ENCODE peak calls at places on chromosomes 4 and X, in five cellular contexts. B is HEK293T, Y is GM12878, Z is HepG2, T is H1. M is an unnamed sample.

GRCh38 chrX:68945603-68946228 is 116.9 kb downstream of the EFNB1 start:
- DNase-seq in B (peak; percentile 57), Y (no peak), Z (no peak), T (no peak), M (no peak)

GRCh38 chr4:97475621-97476020 is 667.7 kb downstream of the STPG2 start:
- DNase-seq in B (no peak), Y (no peak), Z (no peak), T (no peak), M (no peak)

GRCh38 chr4:84050014-84050413 is 449.1 kb downstream of the NKX6-1 start:
- DNase-seq in B (no peak), Y (no peak), Z (no peak), T (peak; percentile 27), M (peak; percentile 52)

GRCh38 chr4:85715996-85716737 is 241.2 kb downstream of the ARHGAP24 start:
- DNase-seq in B (no peak), Y (no peak), Z (no peak), T (no peak), M (no peak)

GRCh38 chr4:15906024-15906443 is 32.5 kb downstream of the FGFBP1 start:
- DNase-seq in B (no peak), Y (no peak), Z (no peak), T (peak; percentile 80), M (no peak)

GRCh38 chr4:40254961-40255721 is 58.3 kb downstream of the RHOH start:
- DNase-seq in B (no peak), Y (no peak), Z (peak; percentile 9), T (no peak), M (no peak)

GRCh38 chr4:57122959-57123358 is 12.8 kb upstream of the IGFBP7 start:
- DNase-seq in B (no peak), Y (no peak), Z (no peak), T (no peak), M (no peak)

GRCh38 chrX:121360280-121360679 is 312.9 kb downstream of the GLUD2 start:
- DNase-seq in B (no peak), Y (no peak), Z (no peak), T (no peak), M (no peak)

GRCh38 chr4:140807491-140808257 is 51.5 kb upstream of the TBC1D9 start:
- DNase-seq in B (no peak), Y (peak; percentile 71), Z (no peak), T (no peak), M (no peak)

GRCh38 chr4:154073107-154073817 is 284.4 kb upstream of the SFRP2 start:
- DNase-seq in B (no peak), Y (no peak), Z (no peak), T (no peak), M (no peak)

GRCh38 chr4:7459471-7459870 is 24.7 kb upstream of the PSAPL1 start:
- DNase-seq in B (no peak), Y (no peak), Z (no peak), T (no peak), M (no peak)

GRCh38 chr4:109701566-109702399 is 1.5 kb downstream of the CASP6 start:
- DNase-seq in B (peak; percentile 11), Y (no peak), Z (peak; percentile 25), T (peak; percentile 7), M (no peak)

GRCh38 chr4:48247142-48247877 is 22.3 kb downstream of the TEC start:
- DNase-seq in B (no peak), Y (peak; percentile 51), Z (no peak), T (no peak), M (no peak)

GRCh38 chr4:86961605-86962295 is 26.9 kb downstream of the AFF1 start:
- DNase-seq in B (peak; percentile 59), Y (peak; percentile 85), Z (no peak), T (no peak), M (no peak)

GRCh38 chr4:118889313-118889694 is 650 bp downstream of the SYNPO2 start:
- DNase-seq in B (no peak), Y (no peak), Z (no peak), T (no peak), M (no peak)

GRCh38 chr4:148443550-148444295 is 1.5 kb upstream of the NR3C2 start:
- DNase-seq in B (peak; percentile 9), Y (no peak), Z (no peak), T (no peak), M (no peak)

GRCh38 chrX:14528629-14529287 is 578 bp upstream of the GLRA2 start:
- DNase-seq in B (peak; percentile 46), Y (peak; percentile 4), Z (peak; percentile 10), T (peak; percentile 17), M (peak; percentile 70)

GRCh38 chr4:78476108-78476704 is 75.4 kb upstream of the ANXA3 start:
- DNase-seq in B (no peak), Y (no peak), Z (no peak), T (no peak), M (no peak)

GRCh38 chr4:101163936-101164335 is 183.4 kb downstream of the PPP3CA start:
- DNase-seq in B (no peak), Y (no peak), Z (no peak), T (no peak), M (no peak)

GRCh38 chr4:17511950-17512795 is at the start of gene QDPR:
- DNase-seq in B (peak; percentile 80), Y (peak; percentile 19), Z (peak; percentile 67), T (peak; percentile 56), M (peak; percentile 71)
- TF ChIP-seq SUZ12 in B (no peak), Y (no peak), Z (no peak), T (no peak), M (no peak)

GRCh38 chr4:112099701-112100289 is 45.5 kb upstream of the FAM241A start:
- DNase-seq in B (peak; percentile 30), Y (peak; percentile 27), Z (peak; percentile 57), T (no peak), M (no peak)
- TF ChIP-seq SUZ12 in B (no peak), Y (no peak), Z (no peak), T (no peak), M (no peak)

GRCh38 chr4:2811830-2812599 is 19.1 kb downstream of the SH3BP2 start:
- DNase-seq in B (peak; percentile 38), Y (peak; percentile 40), Z (peak; percentile 59), T (no peak), M (no peak)
- TF ChIP-seq SUZ12 in B (no peak), Y (no peak), Z (no peak), T (no peak), M (no peak)

GRCh38 chrX:57368158-57368557 is 81.7 kb downstream of the FAAH2 start:
- DNase-seq in B (no peak), Y (no peak), Z (no peak), T (no peak), M (no peak)

GRCh38 chrX:57367649-57368048 is 81.1 kb downstream of the FAAH2 start:
- DNase-seq in B (no peak), Y (no peak), Z (peak; percentile 0), T (no peak), M (no peak)

GRCh38 chrX:57366430-57366829 is 79.9 kb downstream of the FAAH2 start:
- DNase-seq in B (no peak), Y (no peak), Z (no peak), T (no peak), M (no peak)

GRCh38 chrX:57364145-57364544 is 77.6 kb downstream of the FAAH2 start:
- DNase-seq in B (no peak), Y (no peak), Z (no peak), T (no peak), M (no peak)
- TF ChIP-seq SUZ12 in B (no peak), Y (no peak), Z (no peak), T (no peak), M (no peak)

GRCh38 chrX:72100051-72100755 is 31.5 kb downstream of the RTL5 start:
- DNase-seq in B (no peak), Y (no peak), Z (no peak), T (no peak), M (no peak)

GRCh38 chrX:72105436-72105835 is 26.3 kb downstream of the RTL5 start:
- DNase-seq in B (no peak), Y (peak; percentile 56), Z (no peak), T (no peak), M (no peak)

GRCh38 chrX:72100824-72101351 is 30.8 kb downstream of the RTL5 start:
- DNase-seq in B (no peak), Y (peak; percentile 70), Z (no peak), T (no peak), M (no peak)

GRCh38 chrX:72102760-72103159 is 29.0 kb downstream of the RTL5 start:
- DNase-seq in B (no peak), Y (no peak), Z (no peak), T (no peak), M (no peak)

GRCh38 chrX:72101597-72102037 is 30.1 kb downstream of the RTL5 start:
- DNase-seq in B (no peak), Y (no peak), Z (no peak), T (no peak), M (no peak)
- TF ChIP-seq SUZ12 in B (no peak), Y (no peak), Z (no peak), T (no peak), M (no peak)

GRCh38 chr4:152363904-152364303 is 172.0 kb downstream of the FBXW7 start:
- DNase-seq in B (no peak), Y (no peak), Z (no peak), T (no peak), M (no peak)

GRCh38 chr4:152364383-152364782 is 171.5 kb downstream of the FBXW7 start:
- DNase-seq in B (no peak), Y (no peak), Z (no peak), T (no peak), M (no peak)

GRCh38 chr4:152364883-152365282 is 171.0 kb downstream of the FBXW7 start:
- DNase-seq in B (no peak), Y (no peak), Z (no peak), T (no peak), M (no peak)

GRCh38 chr4:152360045-152360410 is 175.9 kb downstream of the FBXW7 start:
- DNase-seq in B (no peak), Y (no peak), Z (no peak), T (no peak), M (no peak)

DNA sequence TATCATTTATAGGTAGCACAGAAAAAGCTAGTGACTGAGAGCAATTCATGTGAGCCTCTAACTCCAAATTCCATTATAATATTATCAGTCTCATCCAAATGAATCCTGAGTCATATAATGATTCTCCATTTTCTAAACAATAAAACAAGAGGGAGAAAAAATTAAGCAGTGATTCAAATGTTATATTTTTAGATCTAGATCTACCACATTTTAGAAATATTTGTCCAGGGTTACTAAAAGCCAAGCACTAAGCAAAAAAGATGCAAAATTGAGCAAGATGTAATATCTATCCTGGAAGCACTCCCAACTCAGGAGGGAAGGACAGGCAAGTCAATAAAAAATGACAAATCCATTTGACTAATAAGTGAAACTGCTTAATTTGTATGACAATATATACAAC is 172.8 kb downstream of the FBXW7 start:
- DNase-seq in B (no peak), Y (no peak), Z (no peak), T (no peak), M (no peak)
- TF ChIP-seq SUZ12 in B (no peak), Y (no peak), Z (no peak), T (no peak), M (no peak)

GRCh38 chrX:46325312-46325877 is 219.8 kb downstream of the ZNF674 start:
- DNase-seq in B (no peak), Y (no peak), Z (peak; percentile 41), T (no peak), M (no peak)
- TF ChIP-seq SUZ12 in B (no peak), Y (no peak), Z (no peak), T (no peak), M (no peak)

M was measured in NT2/D1.